ENCODE peak calls at places on chromosome 1, in ten cellular contexts. Z is stomach, L is A549, X is IMR-90, R is psoas muscle, J is body of pancreas, N is tibial artery, E is cardiac fibroblast, M is heart right ventricle, K is MG63. W is an unnamed sample.

GRCh38 chr1:82177190-82177589 is 376.5 kb downstream of the ADGRL2 start:
- DNase-seq in Z (no peak), L (no peak), X (no peak), R (no peak), J (no peak), N (no peak), E (peak; percentile 50), M (no peak), K (no peak), W (no peak)

GRCh38 chr1:41380979-41381690 is 19.9 kb downstream of the FOXO6 start:
- DNase-seq in Z (peak; percentile 69), L (no peak), X (no peak), R (peak; percentile 67), J (peak; percentile 75), N (peak; percentile 82), E (peak; percentile 31), M (no peak), K (peak; percentile 33), W (no peak)

GRCh38 chr1:16017461-16018303 is at the start of gene HSPB7:
- DNase-seq in Z (peak; percentile 81), L (no peak), X (peak; percentile 52), R (peak; percentile 93), J (peak; percentile 50), N (peak; percentile 98), E (peak; percentile 94), M (peak; percentile 90), K (peak; percentile 88), W (peak; percentile 97)

GRCh38 chr1:230321741-230322420 is 104.3 kb downstream of the PGBD5 start:
- DNase-seq in Z (no peak), L (no peak), X (no peak), R (peak; percentile 73), J (no peak), N (no peak), E (no peak), M (peak; percentile 38), K (no peak), W (no peak)

GRCh38 chr1:8381618-8382017 is 63.7 kb downstream of the SLC45A1 start:
- DNase-seq in Z (no peak), L (no peak), X (no peak), R (no peak), J (no peak), N (peak; percentile 20), E (no peak), M (no peak), K (no peak), W (no peak)

GRCh38 chr1:109886827-109887226 is 23.8 kb upstream of the CSF1 start:
- DNase-seq in Z (no peak), L (no peak), X (no peak), R (no peak), J (no peak), N (peak; percentile 53), E (no peak), M (no peak), K (no peak), W (no peak)

GRCh38 chr1:53848025-53848424 is 9.9 kb upstream of the NDC1 start:
- DNase-seq in Z (no peak), L (no peak), X (no peak), R (no peak), J (no peak), N (no peak), E (peak; percentile 3), M (no peak), K (no peak), W (no peak)

GRCh38 chr1:183881387-183882084 is 76.6 kb downstream of the RGL1 start:
- DNase-seq in Z (peak; percentile 65), L (peak; percentile 13), X (peak; percentile 86), R (peak; percentile 30), J (peak; percentile 75), N (no peak), E (peak; percentile 96), M (peak; percentile 73), K (peak; percentile 61), W (no peak)

GRCh38 chr1:237012361-237012760 is 8.1 kb upstream of the MT1HL1 start:
- DNase-seq in Z (no peak), L (no peak), X (no peak), R (no peak), J (no peak), N (no peak), E (no peak), M (no peak), K (no peak), W (no peak)

GRCh38 chr1:237013608-237014007 is 9.4 kb upstream of the MT1HL1 start:
- DNase-seq in Z (no peak), L (no peak), X (no peak), R (no peak), J (no peak), N (no peak), E (no peak), M (no peak), K (no peak), W (no peak)

GRCh38 chr1:237012789-237013383 is 8.6 kb upstream of the MT1HL1 start:
- DNase-seq in Z (peak; percentile 80), L (peak; percentile 59), X (no peak), R (no peak), J (peak; percentile 93), N (peak; percentile 98), E (peak; percentile 60), M (peak; percentile 71), K (peak; percentile 90), W (peak; percentile 95)

GRCh38 chr1:237018896-237019295 is 14.7 kb upstream of the MT1HL1 start:
- DNase-seq in Z (no peak), L (no peak), X (no peak), R (no peak), J (no peak), N (no peak), E (no peak), M (no peak), K (no peak), W (no peak)

GRCh38 chr1:237016626-237017025 is 12.4 kb upstream of the MT1HL1 start:
- DNase-seq in Z (no peak), L (no peak), X (no peak), R (no peak), J (no peak), N (no peak), E (no peak), M (no peak), K (no peak), W (no peak)
- H3K4me3 ChIP-seq in Z (no peak overlapping the region), L (no peak overlapping the region), X (no peak overlapping the region), R (no peak overlapping the region), J (no peak overlapping the region), N (no peak overlapping the region), E (no peak overlapping the region), M (no peak overlapping the region), K (no peak overlapping the region), W (no peak overlapping the region)

DNA sequence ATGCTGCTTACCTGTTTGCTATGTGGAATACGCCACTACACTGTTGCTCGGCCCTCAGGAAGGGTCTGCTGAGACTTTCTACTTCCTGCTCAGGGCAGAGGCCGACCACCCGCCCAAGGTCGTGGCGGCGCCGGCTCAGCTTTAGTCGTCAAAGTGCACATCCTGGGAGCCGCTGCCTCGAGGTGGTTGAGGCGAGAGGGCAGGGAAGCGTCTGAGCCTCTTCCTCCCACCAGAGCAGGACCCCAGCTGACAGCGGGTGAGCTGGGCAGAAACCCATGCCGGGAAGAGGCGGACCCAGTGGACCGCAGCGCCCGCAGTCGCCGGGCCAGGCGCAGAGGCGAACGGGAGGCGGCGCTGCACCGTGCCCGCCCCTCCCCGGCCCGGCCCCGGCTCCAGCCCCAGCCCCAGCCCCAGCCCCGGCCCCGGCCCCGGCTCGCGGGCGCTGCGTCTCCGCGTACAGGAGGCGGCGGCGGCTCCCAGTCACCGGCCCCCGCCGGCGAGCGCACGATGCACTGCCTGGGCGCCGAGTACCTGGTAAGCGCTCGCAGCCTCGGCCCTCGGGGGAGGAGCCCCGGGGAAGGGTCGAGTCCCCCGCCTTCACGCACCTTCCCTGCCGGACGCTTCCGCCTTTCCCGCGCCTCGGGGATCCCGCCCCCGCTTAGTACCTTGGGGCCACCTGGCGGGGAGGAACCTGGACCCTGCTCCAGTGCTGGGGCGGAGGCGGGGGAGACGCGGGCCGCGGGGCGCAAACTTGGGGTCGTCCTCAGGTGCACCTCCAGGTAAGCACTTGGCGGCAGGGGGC is at the start of gene SLC44A3:
- DNase-seq in Z (peak; percentile 71), L (peak; percentile 35), X (peak; percentile 24), R (peak; percentile 48), J (peak; percentile 74), N (no peak), E (peak; percentile 63), M (no peak), K (peak; percentile 51), W (no peak)
- H3K4me3 ChIP-seq in Z (peak within 1 kb of the TSS; percentile 68), L (peak within 1 kb of the TSS; percentile 76), X (peak within 1 kb of the TSS; percentile 70), R (peak within 1 kb of the TSS; percentile 65), J (peak within 1 kb of the TSS; percentile 54), N (peak within 1 kb of the TSS; percentile 58), E (peak within 1 kb of the TSS; percentile 74), M (peak within 1 kb of the TSS; percentile 68), K (peak within 1 kb of the TSS; percentile 45), W (peak within 1 kb of the TSS; percentile 91)

DNA sequence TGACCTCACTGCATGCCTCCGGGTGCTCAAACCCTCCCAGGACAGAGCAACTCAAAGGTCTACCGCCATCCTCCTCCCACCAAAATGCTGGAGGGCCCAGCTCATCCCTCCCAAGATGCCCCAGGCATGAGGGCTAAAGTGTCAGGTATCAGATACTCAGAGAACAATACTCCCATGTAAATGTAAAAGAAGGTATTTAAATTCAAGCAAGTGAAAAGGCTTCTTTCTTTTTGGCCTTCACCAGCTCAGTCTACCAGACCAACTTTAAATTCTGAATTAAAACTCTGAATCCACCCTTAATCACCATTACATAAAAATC is 3.0 kb downstream of the PARP1 start:
- DNase-seq in Z (no peak), L (no peak), X (no peak), R (no peak), J (no peak), N (no peak), E (no peak), M (no peak), K (no peak), W (no peak)
- H3K4me3 ChIP-seq in Z (no peak overlapping the region), L (no peak overlapping the region), X (no peak overlapping the region), R (no peak overlapping the region), J (no peak overlapping the region), N (no peak overlapping the region), E (no peak overlapping the region), M (no peak overlapping the region), K (no peak overlapping the region), W (no peak overlapping the region)

GRCh38 chr1:154870117-154870571 is at the start of gene KCNN3:
- DNase-seq in Z (peak; percentile 94), L (peak; percentile 96), X (peak; percentile 82), R (peak; percentile 95), J (peak; percentile 96), N (peak; percentile 94), E (peak; percentile 92), M (peak; percentile 93), K (peak; percentile 84), W (peak; percentile 90)

GRCh38 chr1:154870734-154871133 is 653 bp upstream of the KCNN3 start:
- DNase-seq in Z (no peak), L (no peak), X (no peak), R (no peak), J (no peak), N (no peak), E (no peak), M (no peak), K (no peak), W (no peak)

GRCh38 chr1:154871374-154871773 is 1.3 kb upstream of the KCNN3 start:
- DNase-seq in Z (peak; percentile 32), L (no peak), X (no peak), R (no peak), J (no peak), N (no peak), E (no peak), M (no peak), K (no peak), W (no peak)

GRCh38 chr1:154867841-154868610 is 2.1 kb downstream of the KCNN3 start:
- DNase-seq in Z (no peak), L (no peak), X (no peak), R (no peak), J (no peak), N (no peak), E (no peak), M (no peak), K (no peak), W (no peak)

DNA sequence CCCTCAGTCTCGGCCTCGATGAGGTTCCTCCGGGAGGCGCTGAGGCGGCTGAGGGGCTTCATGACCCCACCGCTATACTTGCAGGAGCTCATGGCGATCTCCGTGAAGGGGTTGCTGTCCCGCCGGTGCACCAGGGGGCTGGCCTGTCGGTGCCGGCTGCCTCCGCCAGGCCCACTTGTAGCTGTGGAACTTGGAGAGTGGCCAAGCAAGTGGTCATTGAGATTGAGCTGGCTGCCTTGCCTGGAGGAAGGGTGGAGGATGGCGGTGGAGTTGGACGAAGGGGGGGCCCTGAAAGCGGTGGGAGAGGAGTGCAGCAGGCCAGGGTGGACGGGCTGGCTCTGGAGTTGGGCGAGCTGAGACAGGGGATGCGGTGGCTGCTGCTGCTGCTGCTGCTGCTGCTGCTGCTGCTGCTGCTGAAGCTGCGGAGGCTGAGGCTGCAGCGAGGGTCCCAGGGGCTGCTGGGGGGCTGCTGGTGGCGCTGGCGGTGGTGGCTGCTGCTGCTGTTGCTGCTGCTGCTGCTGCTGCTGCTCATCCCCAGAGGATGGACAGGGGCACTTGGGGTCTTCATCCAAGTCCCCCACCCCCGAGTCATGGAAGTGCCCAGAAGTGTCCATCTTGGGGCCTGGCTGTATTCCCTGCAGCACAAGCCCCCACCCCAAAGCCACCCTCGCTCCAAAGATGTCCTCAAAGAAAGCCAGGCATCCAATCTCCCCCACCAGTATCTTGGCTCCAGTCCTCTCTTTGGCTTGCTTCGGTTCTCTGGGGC is 547 bp downstream of the KCNN3 start:
- DNase-seq in Z (no peak), L (no peak), X (peak; percentile 38), R (peak; percentile 52), J (peak; percentile 33), N (peak; percentile 74), E (peak; percentile 50), M (peak; percentile 87), K (no peak), W (no peak)
- H3K4me3 ChIP-seq in Z (peak overlapping the region; percentile 44), L (peak overlapping the region; percentile 32), X (no peak overlapping the region), R (peak overlapping the region; percentile 91), J (no peak overlapping the region), N (peak overlapping the region; percentile 35), E (no peak overlapping the region), M (peak overlapping the region; percentile 57), K (no peak overlapping the region), W (peak overlapping the region; percentile 69)

W was measured in coronary artery.